ENCODE peak calls at places on chromosomes 4 and X, in four cellular contexts. G is HCT116, O is breast epithelium, A is GM12878. T is an unnamed sample.

GRCh38 chr4:141914746-141915145 is 278.4 kb downstream of the IL15 start:
- DNase-seq in G (no peak), O (no peak), A (no peak), T (no peak)

GRCh38 chr4:70945046-70945445 is 42.9 kb downstream of the MOB1B start:
- DNase-seq in G (no peak), O (no peak), A (no peak), T (no peak)

GRCh38 chrX:53429755-53430154 is 4.4 kb downstream of the HSD17B10 start:
- DNase-seq in G (no peak), O (no peak), A (no peak), T (no peak)

GRCh38 chrX:97328853-97329252 is 445.1 kb downstream of the RPA4 start:
- DNase-seq in G (no peak), O (no peak), A (no peak), T (no peak)

GRCh38 chr4:118942465-118942864 is 53.8 kb downstream of the SYNPO2 start:
- DNase-seq in G (no peak), A (no peak), O (no peak), T (no peak)

GRCh38 chr4:104491826-104492771 is 2.6 kb downstream of the CXXC4 start:
- DNase-seq in G (no peak), O (no peak), A (peak), T (no peak)

GRCh38 chrX:40258909-40259308 is 161.2 kb upstream of the BCOR start:
- DNase-seq in O (no peak), A (no peak), G (no peak), T (no peak)

GRCh38 chr4:1364748-1365147 is 17.7 kb downstream of the UVSSA start:
- DNase-seq in A (no peak), O (no peak), G (no peak), T (no peak)

GRCh38 chr4:68494688-68495087 is 47.4 kb downstream of the TMPRSS11E start:
- DNase-seq in A (no peak), G (no peak), O (no peak), T (no peak)

GRCh38 chr4:10656988-10657387 is 27.6 kb downstream of the CLNK start:
- DNase-seq in G (peak), O (no peak), A (no peak), T (no peak)

GRCh38 chrX:111568356-111568755 is 56.9 kb downstream of the SERTM2 start:
- DNase-seq in G (peak), O (no peak), A (no peak), T (no peak)

GRCh38 chr4:177309525-177310371 is at the start of gene NEIL3:
- DNase-seq in O (peak), A (peak), G (peak), T (peak)

GRCh38 chrX:151004085-151004484 is 20.9 kb downstream of the HMGB3 start:
- DNase-seq in A (no peak), G (no peak), O (no peak), T (no peak)

GRCh38 chr4:164621886-164622521 is 131.9 kb upstream of the SMIM31 start:
- DNase-seq in O (no peak), A (no peak), G (no peak), T (no peak)

GRCh38 chrX:103404225-103405008 is 28.1 kb downstream of the BEX3 start:
- DNase-seq in G (peak), A (peak), O (peak), T (peak)

GRCh38 chr4:28555851-28556250 is 1695.2 kb downstream of the STIM2 start:
- DNase-seq in G (no peak), O (no peak), A (no peak), T (no peak)

GRCh38 chr4:164890691-164891090 is 13.7 kb downstream of the APELA start:
- DNase-seq in O (no peak), G (no peak), A (no peak), T (no peak)

GRCh38 chrX:48695925-48696300 is 621 bp upstream of the SUV39H1 start:
- DNase-seq in G (no peak), O (no peak), A (no peak), T (no peak)

GRCh38 chr4:67035986-67036385 is 509.3 kb downstream of the CENPC start:
- DNase-seq in A (no peak), G (no peak), O (no peak), T (no peak)

GRCh38 chrX:140163376-140164159 is 198.2 kb upstream of the CXorf66 start:
- DNase-seq in G (no peak), O (no peak), A (no peak), T (no peak)

GRCh38 chr4:22071749-22072148 is 123.2 kb upstream of the KCNIP4 start:
- DNase-seq in O (no peak), A (no peak), G (no peak), T (no peak)

GRCh38 chr4:78386679-78387078 is 164.9 kb upstream of the ANXA3 start:
- DNase-seq in O (no peak), A (no peak), G (no peak), T (no peak)

GRCh38 chr4:133938061-133938460 is 263.5 kb downstream of the PABPC4L start:
- DNase-seq in G (no peak), O (no peak), A (no peak), T (no peak)

GRCh38 chr4:185358514-185359433 is 37.0 kb downstream of the LRP2BP start:
- DNase-seq in O (no peak), A (no peak), G (no peak), T (no peak)

GRCh38 chrX:80285131-80285773 is 135.0 kb upstream of the TENT5D start:
- DNase-seq in G (no peak), O (no peak), A (no peak), T (no peak)

GRCh38 chr4:108427946-108428345 is 192.4 kb upstream of the RPL34 start:
- DNase-seq in G (no peak), O (no peak), A (no peak), T (no peak)

GRCh38 chrX:26146024-26146423 is 7.9 kb downstream of the MAGEB18 start:
- DNase-seq in A (no peak), G (no peak), O (no peak), T (no peak)

GRCh38 chrX:106950381-106950780 is 30.2 kb downstream of the CLDN2 start:
- DNase-seq in A (no peak), G (no peak), O (no peak), T (no peak)

GRCh38 chr4:1164040-1164439 is 8.3 kb downstream of the SPON2 start:
- DNase-seq in A (no peak), G (no peak), O (no peak), T (no peak)

GRCh38 chr4:24856586-24856985 is 56.3 kb downstream of the CCDC149 start:
- DNase-seq in O (no peak), G (no peak), A (peak), T (peak)
- TF ChIP-seq POLR2AphosphoS5 in O (no peak), G (no peak), A (no peak), T (no peak)

GRCh38 chr4:55554453-55555030 is 7.8 kb upstream of the CLOCK start:
- DNase-seq in G (peak), O (no peak), A (no peak), T (no peak)

GRCh38 chr4:55549888-55550287 is 3.2 kb upstream of the CLOCK start:
- DNase-seq in A (no peak), G (peak), O (no peak), T (no peak)

GRCh38 chr4:55547918-55548317 is 1.2 kb upstream of the CLOCK start:
- DNase-seq in O (no peak), G (no peak), A (no peak), T (no peak)

GRCh38 chr4:55553442-55553841 is 6.7 kb upstream of the CLOCK start:
- DNase-seq in A (no peak), O (no peak), G (no peak), T (no peak)
- TF ChIP-seq POLR2A in A (no peak), O (no peak), G (no peak), T (no peak)

GRCh38 chrX:144214651-144215050 is 330.8 kb downstream of the UBE2NL start:
- DNase-seq in O (no peak), A (no peak), G (no peak), T (no peak)

DNA sequence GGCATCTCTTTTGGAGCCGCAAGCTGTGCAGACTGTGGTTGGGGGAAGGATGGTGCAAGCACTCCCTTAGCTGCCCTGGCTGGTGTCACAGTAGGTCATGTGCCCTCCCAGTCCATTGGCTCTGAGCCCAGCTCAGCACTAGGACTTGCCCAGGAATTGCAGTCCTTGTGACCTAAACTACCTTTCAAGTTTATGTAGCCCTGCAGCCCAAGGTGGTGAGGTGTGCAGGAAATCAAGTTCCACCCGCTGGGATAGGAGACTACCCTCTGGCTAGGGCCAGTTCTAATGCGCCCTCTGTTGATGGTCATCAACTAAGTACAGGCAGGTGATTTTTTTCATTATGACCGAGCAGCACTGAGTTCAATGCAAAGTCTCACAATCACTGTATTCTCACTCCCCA is 335.2 kb downstream of the UBE2NL start:
- DNase-seq in G (no peak), O (no peak), A (no peak), T (no peak)
- TF ChIP-seq POLR2AphosphoS5 in G (no peak), O (no peak), A (no peak), T (no peak)

DNA sequence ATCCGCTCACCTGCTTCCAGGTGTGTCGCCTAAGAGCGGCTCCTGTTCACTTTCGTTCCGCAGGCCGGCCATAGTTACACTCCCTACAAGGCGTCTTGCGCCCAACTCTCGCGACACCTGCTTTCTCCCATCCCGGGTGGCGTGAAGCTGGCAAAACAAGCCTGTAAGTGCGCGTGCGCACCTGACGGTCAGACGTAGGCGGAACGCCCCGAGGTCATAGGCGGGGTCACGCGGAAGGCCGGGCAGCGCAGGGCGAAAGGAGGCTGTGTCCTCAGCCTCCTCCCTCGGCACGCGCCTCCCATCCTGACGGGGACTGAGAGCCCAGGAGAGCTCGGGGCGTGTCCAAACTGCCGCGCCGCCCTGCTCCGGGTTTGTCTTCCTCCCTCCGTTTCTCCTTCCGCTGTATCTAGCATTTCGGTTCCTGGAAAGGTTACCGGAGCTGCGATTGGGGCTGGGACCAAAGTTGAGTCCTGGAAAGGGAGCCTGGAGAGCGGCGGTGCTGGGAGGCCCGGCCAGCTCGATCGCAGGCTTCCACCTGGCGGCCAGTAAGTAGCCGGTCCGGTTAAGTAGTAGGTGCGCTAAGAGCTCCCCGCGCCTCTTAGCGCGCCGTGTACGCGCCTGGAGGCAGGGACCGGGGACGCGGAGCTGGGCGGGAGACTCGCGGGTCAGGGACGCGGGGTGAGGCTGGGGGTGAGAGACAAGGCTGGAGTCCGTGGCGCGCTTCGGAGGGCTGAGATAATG is at the start of the genes ABHD18 and MFSD8:
- DNase-seq in O (peak), G (peak), A (peak), T (peak)
- TF ChIP-seq POLR2A in O (peak), G (peak), A (peak), T (peak)